ENCODE peak calls at places on chromosomes 4 and X, in four cellular contexts. M is H1, N is K562, Q is SK-N-SH. O is an unnamed sample.

GRCh38 chrX:150984164-150984824 is 1.2 kb downstream of the HMGB3 start:
- DNase-seq in M (no peak), N (peak; percentile 44), Q (peak; percentile 71), O (no peak)

GRCh38 chrX:17448188-17448587 is 73.2 kb downstream of the NHS start:
- DNase-seq in Q (no peak), N (no peak), M (no peak), O (no peak)

GRCh38 chr4:10245761-10246160 is 129.2 kb upstream of the WDR1 start:
- DNase-seq in Q (no peak), N (no peak), M (no peak), O (no peak)

GRCh38 chr4:142355417-142355930 is 490.6 kb downstream of the INPP4B start:
- DNase-seq in M (no peak), N (no peak), Q (no peak), O (no peak)

GRCh38 chr4:38675167-38676121 is 11.4 kb downstream of the KLF3 start:
- DNase-seq in N (peak; percentile 67), M (peak; percentile 87), Q (peak; percentile 73), O (no peak)

GRCh38 chr4:149523039-149523438 is 292.6 kb downstream of the IQCM start:
- DNase-seq in Q (no peak), M (no peak), N (no peak), O (no peak)

GRCh38 chrX:12611471-12611870 is 179.7 kb upstream of the PRPS2 start:
- DNase-seq in N (no peak), Q (no peak), M (no peak), O (no peak)

GRCh38 chrX:113594504-113594903 is 753.9 kb upstream of the AMOT start:
- DNase-seq in N (no peak), M (no peak), Q (no peak), O (no peak)

GRCh38 chr4:20430555-20430954 is 178.8 kb downstream of the SLIT2 start:
- DNase-seq in M (no peak), N (no peak), Q (no peak), O (no peak)

GRCh38 chrX:100677616-100678181 is 33.7 kb downstream of the SRPX2 start:
- DNase-seq in N (no peak), M (no peak), Q (no peak), O (no peak)

GRCh38 chr4:121593760-121594159 is 103.0 kb downstream of the ANXA5 start:
- DNase-seq in M (no peak), N (no peak), Q (no peak), O (no peak)

GRCh38 chrX:140661657-140662056 is 47.9 kb upstream of the LINC00632 start:
- DNase-seq in N (no peak), M (no peak), Q (no peak), O (no peak)

GRCh38 chr4:166087569-166087968 is 214.5 kb downstream of the TLL1 start:
- DNase-seq in Q (no peak), N (no peak), M (no peak), O (no peak)

GRCh38 chrX:12945494-12945893 is 29.4 kb upstream of the TMSB4X start:
- DNase-seq in N (no peak), M (no peak), Q (no peak), O (no peak)

GRCh38 chr4:87150498-87151261 is 69.7 kb downstream of the KLHL8 start:
- DNase-seq in N (peak; percentile 51), M (peak; percentile 64), Q (peak; percentile 57), O (peak; percentile 35)

GRCh38 chr4:111879539-111879938 is 265.7 kb upstream of the FAM241A start:
- DNase-seq in Q (no peak), N (no peak), M (no peak), O (peak; percentile 5)

GRCh38 chr4:138181288-138181687 is 60.9 kb downstream of the SLC7A11 start:
- DNase-seq in N (no peak), M (no peak), Q (no peak), O (no peak)

GRCh38 chrX:17822351-17822750 is 38.7 kb downstream of the RAI2 start:
- DNase-seq in M (no peak), Q (no peak), N (no peak), O (no peak)

GRCh38 chr4:153112071-153112460 is 92.2 kb upstream of the TRIM2 start:
- DNase-seq in M (no peak), N (no peak), Q (no peak), O (no peak)

GRCh38 chr4:49036528-49036927 is 50.5 kb downstream of the CWH43 start:
- DNase-seq in Q (no peak), M (no peak), N (no peak), O (no peak)

GRCh38 chr4:53929955-53930798 is 134.2 kb downstream of the CHIC2 start:
- DNase-seq in N (peak; percentile 64), M (peak; percentile 65), Q (peak; percentile 61), O (peak; percentile 13)

GRCh38 chr4:145933134-145933533 is 5.5 kb downstream of the ZNF827 start:
- DNase-seq in M (no peak), N (no peak), Q (no peak), O (no peak)
- TF ChIP-seq NRF1 in M (no peak), N (no peak), Q (no peak), O (no peak)

GRCh38 chrX:85003655-85004244 is at the start of gene APOOL:
- DNase-seq in Q (peak; percentile 76), N (peak; percentile 76), M (peak; percentile 68), O (peak; percentile 57)

GRCh38 chrX:85001344-85001743 is 2.3 kb upstream of the APOOL start:
- DNase-seq in M (no peak), N (no peak), Q (no peak), O (no peak)

GRCh38 chrX:85004255-85004654 is 578 bp downstream of the APOOL start:
- DNase-seq in N (no peak), Q (peak; percentile 6), M (no peak), O (no peak)
- TF ChIP-seq NRF1 in N (no peak), Q (no peak), M (no peak), O (no peak)

GRCh38 chr4:76764251-76764650 is 133.7 kb downstream of the SOWAHB start:
- DNase-seq in N (no peak), M (no peak), Q (no peak), O (no peak)

GRCh38 chr4:76765473-76766183 is 132.3 kb downstream of the SOWAHB start:
- DNase-seq in Q (no peak), N (no peak), M (no peak), O (peak; percentile 68)

GRCh38 chr4:76772498-76773106 is 125.3 kb downstream of the SOWAHB start:
- DNase-seq in Q (no peak), M (no peak), N (peak; percentile 28), O (peak; percentile 28)

GRCh38 chr4:76762136-76763130 is 135.5 kb downstream of the SOWAHB start:
- DNase-seq in M (no peak), N (no peak), Q (no peak), O (no peak)

DNA sequence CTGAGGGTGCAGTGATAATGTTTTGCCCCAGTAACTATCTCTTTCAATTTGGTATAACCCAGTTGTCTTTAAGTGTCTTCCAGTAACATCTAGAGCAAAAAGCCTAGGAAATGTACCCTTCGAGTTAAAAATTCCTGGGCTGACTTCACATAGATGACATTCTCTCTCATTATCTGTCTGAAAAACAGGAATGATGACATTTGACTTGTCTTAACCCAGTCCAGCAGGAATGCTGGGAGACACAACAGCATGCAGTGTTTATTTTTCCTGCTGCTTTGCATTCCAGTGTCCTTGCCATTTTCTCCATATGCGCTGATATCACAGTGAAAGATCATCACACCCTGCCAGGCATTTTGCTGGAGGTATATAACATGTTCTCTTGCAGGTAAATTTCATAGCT is 130.0 kb downstream of the SOWAHB start:
- DNase-seq in M (no peak), N (no peak), Q (no peak), O (no peak)
- TF ChIP-seq NRF1 in M (no peak), N (no peak), Q (no peak), O (no peak)

DNA sequence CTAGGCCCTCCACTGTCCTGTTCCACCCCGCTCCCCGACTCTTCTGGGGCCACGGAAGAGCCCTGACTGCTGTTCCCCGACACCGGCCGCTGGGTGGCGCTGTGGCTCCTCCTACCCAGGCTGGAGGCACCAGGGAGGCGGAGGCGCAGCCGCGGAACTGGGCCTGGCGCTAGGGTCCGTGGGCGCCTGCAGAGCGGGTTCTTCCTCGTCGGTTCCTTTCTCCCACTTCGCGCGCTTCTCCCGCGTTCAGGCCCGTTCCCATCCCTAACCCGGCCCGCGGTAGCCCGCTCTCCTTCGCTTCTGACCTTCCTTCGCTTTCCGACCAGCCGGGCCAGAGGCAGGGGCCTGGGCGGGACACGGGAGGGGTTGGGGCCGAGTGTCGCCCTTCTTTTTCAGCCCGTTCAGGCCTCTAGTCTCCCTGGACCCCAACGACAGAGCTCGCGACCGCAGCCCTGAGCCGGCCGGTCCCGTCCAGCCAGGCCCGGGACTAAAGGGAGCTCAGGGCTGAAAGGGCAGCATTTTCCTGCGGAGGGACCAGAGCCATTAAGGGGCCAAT is 34.3 kb downstream of the NALF2 start:
- DNase-seq in N (peak; percentile 74), M (peak; percentile 85), Q (peak; percentile 44), O (no peak)
- TF ChIP-seq NRF1 in N (no peak), M (no peak), Q (no peak), O (no peak)

GRCh38 chrX:45537936-45538335 is 337.3 kb upstream of the DIPK2B start:
- DNase-seq in Q (no peak), N (no peak), M (no peak), O (no peak)

GRCh38 chrX:45540181-45540580 is 339.5 kb upstream of the DIPK2B start:
- DNase-seq in Q (no peak), N (no peak), M (no peak), O (no peak)
- TF ChIP-seq NRF1 in Q (no peak), N (no peak), M (no peak), O (no peak)

GRCh38 chr4:187415227-187415626 is 580.3 kb upstream of the ZFP42 start:
- DNase-seq in N (no peak), M (no peak), Q (no peak), O (no peak)
- TF ChIP-seq NRF1 in N (no peak), M (no peak), Q (no peak), O (no peak)

DNA sequence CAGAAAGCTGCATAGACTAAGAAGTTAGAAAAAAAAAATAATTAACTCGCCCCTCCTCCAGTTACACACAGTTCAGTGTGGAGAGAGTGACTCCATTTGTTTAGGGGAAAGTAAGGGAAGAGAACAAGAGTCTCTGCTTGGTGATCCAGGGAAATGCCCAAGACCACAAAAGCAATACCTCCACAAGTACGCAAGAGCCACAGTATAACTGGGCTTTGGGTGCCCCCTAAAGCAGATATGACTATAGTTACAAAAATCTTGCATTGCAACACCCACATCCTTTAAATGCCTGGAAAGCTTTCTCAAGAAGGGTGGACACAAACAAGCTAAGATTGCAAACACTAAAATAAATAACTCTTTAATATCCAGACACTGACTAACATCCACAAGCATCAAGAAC is 164.2 kb upstream of the NRK start:
- DNase-seq in N (no peak), M (no peak), Q (no peak), O (no peak)
- TF ChIP-seq NRF1 in N (no peak), M (no peak), Q (no peak), O (no peak)

O was measured in GM12878.